ENCODE peak calls at places on chromosome 10, in seven cellular contexts. I is non-pigmented ciliary epithelial cell, O is lower leg skin, G is GM10248, A is NCI-H1694, L is NCI-H1105 treated with DMSO at 0.1 percent for 48 hours, V is IMR-90. J is an unnamed sample.

GRCh38 chr10:110918633-110919348 is at the start of gene BBIP1:
- DNase-seq in I (peak), O (peak), G (peak), A (peak), L (peak), V (peak), J (peak)

GRCh38 chr10:33179056-33179455 is 155.4 kb downstream of the NRP1 start:
- DNase-seq in I (no peak), O (no peak), G (no peak), A (no peak), L (peak), V (peak), J (no peak)

GRCh38 chr10:103481974-103482531 is 3.0 kb upstream of the CALHM3 start:
- DNase-seq in I (no peak), O (peak), G (peak), A (peak), L (peak), V (peak), J (peak)

GRCh38 chr10:110637558-110638053 is 6.5 kb upstream of the RBM20 start:
- DNase-seq in I (no peak), O (no peak), G (no peak), A (no peak), L (no peak), V (peak), J (no peak)

GRCh38 chr10:78025685-78026364 is 3.5 kb downstream of the POLR3A start:
- DNase-seq in I (no peak), O (no peak), G (no peak), A (no peak), L (no peak), V (peak), J (no peak)

GRCh38 chr10:92790449-92790848 is 57.9 kb upstream of the EXOC6 start:
- DNase-seq in I (no peak), O (no peak), G (peak), A (no peak), L (no peak), V (no peak), J (no peak)

GRCh38 chr10:101565936-101566332 is 22.1 kb downstream of the POLL start:
- DNase-seq in I (no peak), O (no peak), G (no peak), A (no peak), L (no peak), V (no peak), J (no peak)

GRCh38 chr10:131577786-131578471 is 266.4 kb upstream of the TCERG1L start:
- DNase-seq in I (no peak), O (peak), G (no peak), A (no peak), L (no peak), V (no peak), J (no peak)

GRCh38 chr10:101896466-101896865 is 52.9 kb upstream of the KCNIP2 start:
- DNase-seq in I (no peak), O (no peak), G (no peak), A (no peak), L (no peak), V (peak), J (no peak)

GRCh38 chr10:11827414-11827813 is 4.3 kb downstream of the PROSER2 start:
- DNase-seq in I (no peak), O (no peak), G (no peak), A (no peak), L (no peak), V (no peak), J (no peak)

GRCh38 chr10:86967481-86967941 is 771 bp upstream of the ADIRF start:
- DNase-seq in I (no peak), O (peak), G (no peak), A (no peak), L (no peak), V (no peak), J (no peak)

GRCh38 chr10:10605551-10606081 is 412.1 kb upstream of the CELF2 start:
- DNase-seq in I (peak), O (peak), G (no peak), A (no peak), L (no peak), V (peak), J (no peak)

GRCh38 chr10:86613905-86614304 is 40.4 kb upstream of the OPN4 start:
- DNase-seq in I (no peak), O (peak), G (no peak), A (no peak), L (no peak), V (peak), J (no peak)

GRCh38 chr10:86363184-86363832 is 3.3 kb downstream of the GRID1 start:
- DNase-seq in I (no peak), O (no peak), G (peak), A (no peak), L (peak), V (no peak), J (no peak)

GRCh38 chr10:79938728-79939380 is 10.1 kb downstream of the SFTPD start:
- DNase-seq in I (no peak), O (peak), G (peak), A (no peak), L (no peak), V (no peak), J (no peak)

GRCh38 chr10:110944997-110945396 is 25.6 kb downstream of the SHOC2 start:
- DNase-seq in I (no peak), O (no peak), G (no peak), A (no peak), L (no peak), V (no peak), J (no peak)

J was measured in anterior cingulate cortex.